ENCODE peak calls at places on chromosomes 5 and 9, in eight cellular contexts. Q is AG10803, W is mesenchymal stem cell, T is DMS 273 treated with DMSO at 0.1 percent for 48 hours, L is T1000, Y is NCI-H1436, M is Ammon's horn, B is GM13976. E is an unnamed sample.

GRCh38 chr9:121975801-121976277 is 117.3 kb downstream of the TTLL11 start:
- DNase-seq in L (no peak), Q (peak), M (no peak), W (no peak), Y (no peak), T (no peak), B (no peak), E (no peak)

GRCh38 chr5:150458819-150459557 is 9.4 kb upstream of the RPS14 start:
- DNase-seq in B (peak), W (peak), T (no peak), Y (peak), L (peak), Q (peak), M (peak), E (no peak)

GRCh38 chr9:134134949-134135342 is 936 bp upstream of the WDR5 start:
- DNase-seq in W (no peak), Q (no peak), T (no peak), M (no peak), Y (peak), L (no peak), B (no peak), E (no peak)

GRCh38 chr9:105360344-105360743 is 87.5 kb upstream of the FSD1L start:
- DNase-seq in M (no peak), B (no peak), W (no peak), Y (no peak), L (no peak), Q (no peak), T (no peak), E (no peak)

GRCh38 chr9:74887041-74887980 is at the start of gene TRPM6:
- DNase-seq in T (peak), M (peak), Y (peak), Q (peak), B (no peak), L (peak), W (peak), E (peak)

GRCh38 chr5:143459433-143459832 is 55.9 kb upstream of the NR3C1 start:
- DNase-seq in T (no peak), Q (no peak), M (no peak), B (no peak), W (no peak), Y (no peak), L (no peak), E (no peak)

GRCh38 chr9:751137-752051 is 90.1 kb upstream of the DMRT1 start:
- DNase-seq in M (no peak), L (no peak), W (no peak), Q (peak), Y (no peak), B (peak), T (no peak), E (no peak)

GRCh38 chr5:40551706-40552557 is 127.8 kb upstream of the PTGER4 start:
- DNase-seq in W (peak), Y (no peak), L (peak), B (no peak), M (peak), T (no peak), Q (peak), E (peak)

GRCh38 chr9:77375956-77376532 is 198.7 kb downstream of the VPS13A start:
- DNase-seq in B (no peak), W (peak), Q (peak), Y (no peak), M (no peak), T (no peak), L (no peak), E (peak)

GRCh38 chr9:96014078-96014477 is 138.6 kb downstream of the ERCC6L2 start:
- DNase-seq in Y (no peak), L (no peak), Q (no peak), M (no peak), B (no peak), W (no peak), T (no peak), E (no peak)

GRCh38 chr5:166436857-166437256 is 1854.6 kb upstream of the WWC1 start:
- DNase-seq in M (no peak), Q (no peak), Y (no peak), B (no peak), W (peak), T (no peak), L (no peak), E (no peak)

GRCh38 chr5:53543401-53543800 is 17.0 kb upstream of the NDUFS4 start:
- DNase-seq in T (no peak), Y (no peak), B (no peak), L (no peak), M (no peak), Q (peak), W (no peak), E (peak)

GRCh38 chr5:135110941-135111596 is 77.0 kb upstream of the PITX1 start:
- DNase-seq in Q (no peak), L (no peak), T (no peak), Y (no peak), W (no peak), B (no peak), M (no peak), E (no peak)

GRCh38 chr9:116219686-116220085 is 66.1 kb downstream of the PAPPA start:
- DNase-seq in W (no peak), Q (no peak), Y (peak), B (no peak), T (no peak), L (no peak), M (no peak), E (no peak)

GRCh38 chr5:178106086-178106485 is 7.2 kb upstream of the N4BP3 start:
- DNase-seq in B (no peak), M (no peak), T (no peak), Y (no peak), Q (no peak), W (no peak), L (no peak), E (no peak)

GRCh38 chr5:133867851-133868545 is 100.4 kb downstream of the C5orf15 start:
- DNase-seq in T (no peak), M (no peak), L (no peak), Y (no peak), W (no peak), Q (no peak), B (no peak), E (no peak)

GRCh38 chr5:106966686-106967315 is 703.9 kb downstream of the EFNA5 start:
- DNase-seq in W (peak), T (no peak), L (no peak), Q (no peak), M (no peak), B (no peak), Y (no peak), E (no peak)

GRCh38 chr5:142807378-142807911 is 37.3 kb downstream of the ARHGAP26 start:
- DNase-seq in Q (no peak), M (peak), L (no peak), Y (no peak), B (no peak), T (peak), W (no peak), E (no peak)

GRCh38 chr5:34652916-34653315 is 3.2 kb upstream of the RAI14 start:
- DNase-seq in L (no peak), M (no peak), Y (no peak), W (no peak), Q (peak), T (no peak), B (no peak), E (peak)

GRCh38 chr9:134764870-134765269 is 115.7 kb upstream of the FCN2 start:
- DNase-seq in W (no peak), B (no peak), Y (no peak), M (no peak), L (no peak), Q (no peak), T (no peak), E (no peak)

GRCh38 chr9:132731230-132731629 is 61.0 kb downstream of the GTF3C4 start:
- DNase-seq in Q (no peak), T (no peak), W (no peak), B (no peak), Y (no peak), M (no peak), L (no peak), E (no peak)

GRCh38 chr5:83029-83428 is 8.9 kb upstream of the PLEKHG4B start:
- DNase-seq in M (no peak), W (no peak), L (no peak), Y (no peak), Q (no peak), T (no peak), B (no peak), E (no peak)

GRCh38 chr5:3642231-3642630 is 46.6 kb downstream of the IRX1 start:
- DNase-seq in W (no peak), Y (no peak), Q (no peak), L (no peak), T (no peak), B (no peak), M (no peak), E (no peak)

GRCh38 chr5:114500756-114501155 is 138.9 kb downstream of the KCNN2 start:
- DNase-seq in L (no peak), W (no peak), B (no peak), T (no peak), Y (no peak), M (no peak), Q (no peak), E (no peak)

GRCh38 chr5:20276061-20276958 is 288.3 kb upstream of the CDH18 start:
- DNase-seq in Y (no peak), W (peak), T (no peak), B (no peak), M (no peak), L (peak), Q (peak), E (peak)

GRCh38 chr9:98686961-98687855 is 21.5 kb downstream of the GABBR2 start:
- DNase-seq in T (no peak), L (no peak), W (no peak), Q (no peak), B (no peak), M (no peak), Y (no peak), E (no peak)

GRCh38 chr5:171415115-171415730 is 4.2 kb upstream of the FGF18 start:
- DNase-seq in Q (peak), M (no peak), Y (no peak), L (no peak), B (no peak), W (no peak), T (peak), E (peak)